ENCODE peak calls at places on chromosomes 6 and 20, in nine cellular contexts. One of them, this sample, is unnamed. For H3K27me3 and H3K4me1, the result is how much of the 10 kb centered on the place peaks cover.

GRCh38 chr6:152848919-152849318 is 98.3 kb downstream of the VIP start:
- DNase-seq in CD8-positive, alpha-beta T cell: no peak
- DNase-seq in RWPE2: no peak
- DNase-seq in stomach: no peak
- DNase-seq in upper lobe of left lung: no peak
- DNase-seq in uterus: no peak
- DNase-seq in cardiac muscle cell: no peak
- DNase-seq in sigmoid colon: no peak
- DNase-seq in psoas muscle: no peak
- DNase-seq in this sample: no peak

GRCh38 chr20:63058696-63059335 is 52.1 kb upstream of the BHLHE23 start:
- DNase-seq in CD8-positive, alpha-beta T cell: no peak
- DNase-seq in RWPE2: peak
- DNase-seq in stomach: no peak
- DNase-seq in upper lobe of left lung: no peak
- DNase-seq in uterus: no peak
- DNase-seq in cardiac muscle cell: no peak
- DNase-seq in sigmoid colon: peak
- DNase-seq in psoas muscle: no peak
- DNase-seq in this sample: no peak

GRCh38 chr6:36539814-36540568 is 7.3 kb downstream of the STK38 start:
- DNase-seq in CD8-positive, alpha-beta T cell: no peak
- DNase-seq in RWPE2: no peak
- DNase-seq in stomach: no peak
- DNase-seq in upper lobe of left lung: no peak
- DNase-seq in uterus: no peak
- DNase-seq in cardiac muscle cell: no peak
- DNase-seq in sigmoid colon: no peak
- DNase-seq in psoas muscle: no peak
- DNase-seq in this sample: no peak

GRCh38 chr20:2558581-2559301 is 22.4 kb downstream of the TMC2 start:
- DNase-seq in CD8-positive, alpha-beta T cell: no peak
- DNase-seq in RWPE2: no peak
- DNase-seq in stomach: no peak
- DNase-seq in upper lobe of left lung: peak
- DNase-seq in uterus: no peak
- DNase-seq in cardiac muscle cell: peak
- DNase-seq in sigmoid colon: no peak
- DNase-seq in psoas muscle: no peak
- DNase-seq in this sample: no peak

GRCh38 chr6:45187841-45188240 is 140.3 kb upstream of the RUNX2 start:
- DNase-seq in CD8-positive, alpha-beta T cell: no peak
- DNase-seq in RWPE2: no peak
- DNase-seq in stomach: no peak
- DNase-seq in upper lobe of left lung: no peak
- DNase-seq in uterus: no peak
- DNase-seq in cardiac muscle cell: peak
- DNase-seq in sigmoid colon: no peak
- DNase-seq in psoas muscle: no peak
- DNase-seq in this sample: no peak

GRCh38 chr6:116398366-116399005 is 27.7 kb downstream of the DSE start:
- DNase-seq in CD8-positive, alpha-beta T cell: no peak
- DNase-seq in RWPE2: no peak
- DNase-seq in stomach: no peak
- DNase-seq in upper lobe of left lung: no peak
- DNase-seq in uterus: no peak
- DNase-seq in cardiac muscle cell: peak
- DNase-seq in sigmoid colon: no peak
- DNase-seq in psoas muscle: no peak
- DNase-seq in this sample: no peak

GRCh38 chr6:36350681-36351091 is 14.0 kb upstream of the BNIP5 start:
- DNase-seq in CD8-positive, alpha-beta T cell: no peak
- DNase-seq in RWPE2: no peak
- DNase-seq in stomach: peak
- DNase-seq in upper lobe of left lung: no peak
- DNase-seq in uterus: peak
- DNase-seq in cardiac muscle cell: peak
- DNase-seq in sigmoid colon: no peak
- DNase-seq in psoas muscle: no peak
- DNase-seq in this sample: peak

GRCh38 chr6:136127856-136128255 is 122.3 kb downstream of the MTFR2 start:
- DNase-seq in CD8-positive, alpha-beta T cell: no peak
- DNase-seq in RWPE2: no peak
- DNase-seq in stomach: no peak
- DNase-seq in upper lobe of left lung: no peak
- DNase-seq in uterus: no peak
- DNase-seq in cardiac muscle cell: no peak
- DNase-seq in sigmoid colon: no peak
- DNase-seq in psoas muscle: no peak
- DNase-seq in this sample: no peak

GRCh38 chr20:34385464-34385863 is 22.4 kb downstream of the ITCH start:
- DNase-seq in CD8-positive, alpha-beta T cell: no peak
- DNase-seq in RWPE2: no peak
- DNase-seq in stomach: no peak
- DNase-seq in upper lobe of left lung: no peak
- DNase-seq in uterus: no peak
- DNase-seq in cardiac muscle cell: no peak
- DNase-seq in sigmoid colon: no peak
- DNase-seq in psoas muscle: no peak
- DNase-seq in this sample: no peak

DNA sequence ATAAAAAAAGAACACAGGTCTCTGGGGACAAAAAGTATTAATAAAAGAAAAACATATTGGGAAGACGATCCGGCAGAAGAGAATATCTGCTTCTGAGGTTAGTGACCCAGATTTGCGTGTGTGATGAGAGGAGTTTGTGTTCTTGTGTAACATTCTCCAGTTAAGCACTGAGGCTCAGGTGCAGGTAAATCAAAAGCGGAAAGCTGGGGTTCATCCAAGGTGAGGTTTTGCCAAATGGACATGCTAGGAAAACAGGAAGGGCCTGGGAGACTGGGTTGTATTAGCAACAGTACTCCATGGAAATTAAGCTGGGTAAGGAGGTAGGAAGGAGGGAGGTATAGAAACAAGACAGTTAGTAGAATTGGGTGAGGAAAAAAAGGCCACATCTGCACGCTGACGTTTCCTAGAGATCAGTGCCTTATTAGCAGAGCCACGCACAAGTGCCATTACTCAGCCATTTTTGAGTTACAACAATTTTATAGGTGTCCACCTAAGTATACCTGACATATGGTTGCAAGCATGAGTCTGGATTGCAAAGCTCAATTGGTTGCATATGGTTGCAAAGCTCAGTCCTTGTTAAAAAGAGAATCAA is 139.6 kb downstream of the ZMYND8 start:
- DNase-seq in CD8-positive, alpha-beta T cell: no peak
- DNase-seq in RWPE2: no peak
- DNase-seq in stomach: no peak
- DNase-seq in upper lobe of left lung: no peak
- DNase-seq in uterus: no peak
- DNase-seq in cardiac muscle cell: no peak
- DNase-seq in sigmoid colon: no peak
- DNase-seq in psoas muscle: no peak
- DNase-seq in this sample: no peak
- H3K27me3 ChIP-seq in CD8-positive, alpha-beta T cell: under half
- H3K27me3 ChIP-seq in RWPE2: under half
- H3K27me3 ChIP-seq in stomach: under half
- H3K27me3 ChIP-seq in upper lobe of left lung: under half
- H3K27me3 ChIP-seq in uterus: under half
- H3K27me3 ChIP-seq in cardiac muscle cell: under half
- H3K27me3 ChIP-seq in sigmoid colon: under half
- H3K27me3 ChIP-seq in psoas muscle: under half
- H3K27me3 ChIP-seq in this sample: under half

DNA sequence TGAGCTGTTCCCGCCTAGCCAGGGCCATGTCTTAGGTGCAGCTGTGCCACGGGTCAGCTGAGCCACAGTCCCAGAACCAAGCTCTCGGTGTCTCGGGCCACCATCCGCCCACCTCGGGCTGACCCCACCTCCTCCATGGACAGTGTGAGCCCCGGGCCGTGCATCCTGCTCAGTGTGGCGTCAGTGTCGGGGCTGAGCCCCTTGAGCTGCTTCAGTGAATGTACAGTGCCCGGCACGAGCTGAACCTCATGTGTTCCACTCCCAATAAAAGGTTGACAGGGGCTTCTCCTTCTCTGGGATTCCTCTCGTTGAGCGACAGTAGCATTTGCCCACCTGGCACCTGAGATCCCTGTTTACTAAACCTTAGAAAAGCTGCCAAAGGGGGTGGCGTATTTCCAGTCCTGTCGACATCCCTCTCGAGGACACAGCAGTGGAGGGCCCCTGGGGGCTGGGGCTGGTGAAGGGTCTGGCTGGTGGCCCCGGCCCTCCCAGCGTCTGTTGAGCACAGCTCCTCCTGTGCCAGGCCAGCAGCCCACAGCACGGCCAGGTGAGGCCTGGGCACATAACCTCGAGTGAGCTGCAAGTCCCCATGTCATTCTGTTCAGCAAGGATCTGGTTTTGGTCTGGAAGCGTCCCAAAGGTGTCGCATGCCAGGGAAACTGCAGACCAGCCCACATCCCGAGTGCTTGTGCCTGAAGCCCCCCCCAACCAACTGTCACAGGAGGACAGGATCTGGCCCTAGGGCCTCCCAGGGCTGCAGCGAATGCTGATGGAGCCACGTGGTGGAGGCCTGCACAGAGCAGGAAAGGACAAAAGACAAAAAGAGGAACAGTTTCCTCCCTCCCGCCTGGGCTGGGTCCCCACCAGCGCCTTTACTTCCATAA is 21.2 kb upstream of the PYGB start:
- DNase-seq in CD8-positive, alpha-beta T cell: no peak
- DNase-seq in RWPE2: no peak
- DNase-seq in stomach: no peak
- DNase-seq in upper lobe of left lung: peak
- DNase-seq in uterus: peak
- DNase-seq in cardiac muscle cell: no peak
- DNase-seq in sigmoid colon: no peak
- DNase-seq in psoas muscle: peak
- DNase-seq in this sample: peak
- H3K4me1 ChIP-seq in CD8-positive, alpha-beta T cell: under half
- H3K4me1 ChIP-seq in RWPE2: under half
- H3K4me1 ChIP-seq in stomach: under half
- H3K4me1 ChIP-seq in upper lobe of left lung: under half
- H3K4me1 ChIP-seq in uterus: under half
- H3K4me1 ChIP-seq in cardiac muscle cell: half or more
- H3K4me1 ChIP-seq in sigmoid colon: under half
- H3K4me1 ChIP-seq in psoas muscle: under half
- H3K4me1 ChIP-seq in this sample: under half

DNA sequence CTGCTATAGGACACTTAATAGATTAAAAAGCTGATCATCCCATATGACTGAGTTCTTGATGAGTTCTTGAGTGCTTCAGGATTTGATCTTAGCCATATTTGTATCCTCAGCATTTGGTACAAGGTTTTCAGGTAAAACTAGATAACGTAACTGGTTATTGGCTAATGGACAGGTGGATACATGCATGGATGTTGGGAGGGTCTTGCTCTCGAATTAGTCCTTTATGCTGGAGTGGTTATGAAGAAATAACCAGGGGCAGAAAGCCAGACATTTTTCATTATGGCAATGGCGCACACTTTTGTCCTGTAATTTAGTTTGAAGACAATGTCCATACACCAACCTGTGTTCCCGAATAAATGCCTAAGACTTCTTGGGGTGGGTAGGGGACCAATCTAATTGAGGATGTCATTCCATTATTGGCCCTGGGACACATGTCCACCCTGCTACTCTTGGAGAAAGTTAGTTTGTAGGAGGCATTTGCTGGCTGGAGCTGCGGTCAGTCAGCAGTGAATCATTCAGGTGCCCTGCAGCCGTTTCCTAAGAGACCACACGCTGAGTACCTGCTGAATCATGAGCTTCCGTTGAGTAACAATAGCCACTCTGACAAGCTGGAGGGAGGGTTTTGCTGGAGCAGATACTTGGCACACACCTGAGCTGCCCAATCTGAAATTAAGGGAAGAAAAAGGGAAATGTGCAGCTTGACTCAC is 194.4 kb downstream of the FOXA2 start:
- DNase-seq in CD8-positive, alpha-beta T cell: no peak
- DNase-seq in RWPE2: peak
- DNase-seq in stomach: peak
- DNase-seq in upper lobe of left lung: no peak
- DNase-seq in uterus: no peak
- DNase-seq in cardiac muscle cell: peak
- DNase-seq in sigmoid colon: no peak
- DNase-seq in psoas muscle: no peak
- DNase-seq in this sample: no peak
- H3K27ac ChIP-seq in CD8-positive, alpha-beta T cell: no peak
- H3K27ac ChIP-seq in RWPE2: peak
- H3K27ac ChIP-seq in stomach: no peak
- H3K27ac ChIP-seq in upper lobe of left lung: peak
- H3K27ac ChIP-seq in uterus: no peak
- H3K27ac ChIP-seq in cardiac muscle cell: no peak
- H3K27ac ChIP-seq in sigmoid colon: no peak
- H3K27ac ChIP-seq in psoas muscle: no peak
- H3K27ac ChIP-seq in this sample: no peak

GRCh38 chr20:57584768-57585461 is 24.0 kb downstream of the PCK1 start:
- DNase-seq in CD8-positive, alpha-beta T cell: no peak
- DNase-seq in RWPE2: peak
- DNase-seq in stomach: no peak
- DNase-seq in upper lobe of left lung: no peak
- DNase-seq in uterus: no peak
- DNase-seq in cardiac muscle cell: no peak
- DNase-seq in sigmoid colon: no peak
- DNase-seq in psoas muscle: no peak
- DNase-seq in this sample: no peak
- H3K27me3 ChIP-seq in CD8-positive, alpha-beta T cell: under half
- H3K27me3 ChIP-seq in RWPE2: half or more
- H3K27me3 ChIP-seq in stomach: under half
- H3K27me3 ChIP-seq in upper lobe of left lung: under half
- H3K27me3 ChIP-seq in uterus: under half
- H3K27me3 ChIP-seq in cardiac muscle cell: under half
- H3K27me3 ChIP-seq in sigmoid colon: under half
- H3K27me3 ChIP-seq in psoas muscle: under half
- H3K27me3 ChIP-seq in this sample: under half

GRCh38 chr20:46353506-46354206 is 45.4 kb upstream of the CDH22 start:
- DNase-seq in CD8-positive, alpha-beta T cell: no peak
- DNase-seq in RWPE2: no peak
- DNase-seq in stomach: no peak
- DNase-seq in upper lobe of left lung: no peak
- DNase-seq in uterus: no peak
- DNase-seq in cardiac muscle cell: no peak
- DNase-seq in sigmoid colon: no peak
- DNase-seq in psoas muscle: no peak
- DNase-seq in this sample: no peak
- H3K4me1 ChIP-seq in CD8-positive, alpha-beta T cell: under half
- H3K4me1 ChIP-seq in RWPE2: under half
- H3K4me1 ChIP-seq in stomach: under half
- H3K4me1 ChIP-seq in upper lobe of left lung: under half
- H3K4me1 ChIP-seq in uterus: under half
- H3K4me1 ChIP-seq in cardiac muscle cell: under half
- H3K4me1 ChIP-seq in sigmoid colon: under half
- H3K4me1 ChIP-seq in psoas muscle: under half
- H3K4me1 ChIP-seq in this sample: under half